ENCODE peak calls at places on chromosomes 6 and 20, in five cellular contexts. One of them, this sample, is unnamed.

GRCh38 chr6:30260036-30260504 is 46.9 kb upstream of the TRIM26 start:
- DNase-seq in HS-27A: no peak
- DNase-seq in GM12865: peak; percentile 34
- DNase-seq in ELR: no peak
- DNase-seq in PC-3: no peak
- DNase-seq in this sample: no peak

GRCh38 chr20:57275813-57276212 is 9.4 kb upstream of the BMP7 start:
- DNase-seq in HS-27A: no peak
- DNase-seq in GM12865: no peak
- DNase-seq in ELR: no peak
- DNase-seq in PC-3: no peak
- DNase-seq in this sample: no peak

GRCh38 chr6:110216140-110216539 is 35.9 kb downstream of the CDC40 start:
- DNase-seq in HS-27A: no peak
- DNase-seq in GM12865: no peak
- DNase-seq in ELR: no peak
- DNase-seq in PC-3: no peak
- DNase-seq in this sample: no peak

GRCh38 chr6:57312004-57312345 is 5.5 kb upstream of the PRIM2 start:
- DNase-seq in HS-27A: no peak
- DNase-seq in GM12865: no peak
- DNase-seq in ELR: no peak
- DNase-seq in PC-3: no peak
- DNase-seq in this sample: no peak

GRCh38 chr20:32893878-32894483 is 35.3 kb downstream of the EFCAB8 start:
- DNase-seq in HS-27A: no peak
- DNase-seq in GM12865: peak; percentile 25
- DNase-seq in ELR: peak; percentile 42
- DNase-seq in PC-3: peak; percentile 6
- DNase-seq in this sample: peak; percentile 9

GRCh38 chr6:4564746-4565145 is 211.5 kb upstream of the CDYL start:
- DNase-seq in HS-27A: no peak
- DNase-seq in GM12865: no peak
- DNase-seq in ELR: no peak
- DNase-seq in PC-3: no peak
- DNase-seq in this sample: no peak

GRCh38 chr6:84910881-84911607 is 146.6 kb upstream of the TBX18 start:
- DNase-seq in HS-27A: no peak
- DNase-seq in GM12865: no peak
- DNase-seq in ELR: no peak
- DNase-seq in PC-3: no peak
- DNase-seq in this sample: no peak

GRCh38 chr6:125114248-125114858 is 39.2 kb upstream of the TPD52L1 start:
- DNase-seq in HS-27A: no peak
- DNase-seq in GM12865: peak; percentile 44
- DNase-seq in ELR: peak; percentile 71
- DNase-seq in PC-3: peak; percentile 74
- DNase-seq in this sample: peak; percentile 38

GRCh38 chr6:12995419-12995818 is 278.9 kb downstream of the PHACTR1 start:
- DNase-seq in HS-27A: no peak
- DNase-seq in GM12865: no peak
- DNase-seq in ELR: no peak
- DNase-seq in PC-3: no peak
- DNase-seq in this sample: no peak

GRCh38 chr6:55983861-55984260 is 108.5 kb upstream of the BMP5 start:
- DNase-seq in HS-27A: no peak
- DNase-seq in GM12865: no peak
- DNase-seq in ELR: no peak
- DNase-seq in PC-3: no peak
- DNase-seq in this sample: no peak

GRCh38 chr6:134826889-134827737 is 122.8 kb downstream of the ALDH8A1 start:
- DNase-seq in HS-27A: peak; percentile 95
- DNase-seq in GM12865: peak; percentile 45
- DNase-seq in ELR: peak; percentile 77
- DNase-seq in PC-3: peak; percentile 68
- DNase-seq in this sample: peak; percentile 99

GRCh38 chr6:3157151-3157933 is at the start of gene TUBB2A:
- DNase-seq in HS-27A: peak; percentile 14
- DNase-seq in GM12865: peak; percentile 90
- DNase-seq in ELR: peak; percentile 88
- DNase-seq in PC-3: peak; percentile 81
- DNase-seq in this sample: peak; percentile 54

GRCh38 chr6:118562959-118563358 is 14.9 kb downstream of the PLN start:
- DNase-seq in HS-27A: no peak
- DNase-seq in GM12865: no peak
- DNase-seq in ELR: peak; percentile 40
- DNase-seq in PC-3: no peak
- DNase-seq in this sample: no peak

GRCh38 chr6:85403331-85404015 is 46.4 kb upstream of the NT5E start:
- DNase-seq in HS-27A: peak; percentile 72
- DNase-seq in GM12865: no peak
- DNase-seq in ELR: peak; percentile 96
- DNase-seq in PC-3: peak; percentile 77
- DNase-seq in this sample: peak; percentile 87

GRCh38 chr6:121515615-121516265 is 80.3 kb downstream of the GJA1 start:
- DNase-seq in HS-27A: no peak
- DNase-seq in GM12865: no peak
- DNase-seq in ELR: peak; percentile 53
- DNase-seq in PC-3: no peak
- DNase-seq in this sample: peak; percentile 58

GRCh38 chr6:116563830-116564229 is 7.5 kb upstream of the RWDD1 start:
- DNase-seq in HS-27A: no peak
- DNase-seq in GM12865: no peak
- DNase-seq in ELR: no peak
- DNase-seq in PC-3: no peak
- DNase-seq in this sample: no peak

GRCh38 chr6:35363293-35363750 is 21.0 kb downstream of the PPARD start:
- DNase-seq in HS-27A: no peak
- DNase-seq in GM12865: no peak
- DNase-seq in ELR: no peak
- DNase-seq in PC-3: no peak
- DNase-seq in this sample: no peak

GRCh38 chr20:46164166-46164565 is 46.1 kb downstream of the CD40 start:
- DNase-seq in HS-27A: no peak
- DNase-seq in GM12865: no peak
- DNase-seq in ELR: no peak
- DNase-seq in PC-3: no peak
- DNase-seq in this sample: no peak

GRCh38 chr6:145814035-145814500 is 527 bp downstream of the FBXO30 start:
- DNase-seq in HS-27A: no peak
- DNase-seq in GM12865: peak; percentile 60
- DNase-seq in ELR: peak; percentile 60
- DNase-seq in PC-3: peak; percentile 17
- DNase-seq in this sample: peak; percentile 43

GRCh38 chr6:13181398-13181797 is 146.9 kb downstream of the TBC1D7 start:
- DNase-seq in HS-27A: no peak
- DNase-seq in GM12865: no peak
- DNase-seq in ELR: no peak
- DNase-seq in PC-3: no peak
- DNase-seq in this sample: no peak

GRCh38 chr6:111727798-111728197 is 122.1 kb upstream of the TRAF3IP2 start:
- DNase-seq in HS-27A: no peak
- DNase-seq in GM12865: no peak
- DNase-seq in ELR: peak; percentile 57
- DNase-seq in PC-3: peak; percentile 27
- DNase-seq in this sample: peak; percentile 11

GRCh38 chr6:39059496-39060310 is 11.1 kb downstream of the GLP1R start:
- DNase-seq in HS-27A: no peak
- DNase-seq in GM12865: no peak
- DNase-seq in ELR: no peak
- DNase-seq in PC-3: no peak
- DNase-seq in this sample: no peak

GRCh38 chr6:3261518-3261820 is 2.7 kb downstream of the PSMG4 start:
- DNase-seq in HS-27A: no peak
- DNase-seq in GM12865: no peak
- DNase-seq in ELR: no peak
- DNase-seq in PC-3: no peak
- DNase-seq in this sample: no peak

GRCh38 chr20:3732327-3733118 is at the start of gene HSPA12B:
- DNase-seq in HS-27A: no peak
- DNase-seq in GM12865: no peak
- DNase-seq in ELR: no peak
- DNase-seq in PC-3: no peak
- DNase-seq in this sample: no peak

GRCh38 chr6:91273729-91274128 is 686.9 kb upstream of the MAP3K7 start:
- DNase-seq in HS-27A: no peak
- DNase-seq in GM12865: no peak
- DNase-seq in ELR: no peak
- DNase-seq in PC-3: no peak
- DNase-seq in this sample: no peak

GRCh38 chr20:50682947-50683530 is 8.3 kb downstream of the RIPOR3 start:
- DNase-seq in HS-27A: no peak
- DNase-seq in GM12865: no peak
- DNase-seq in ELR: no peak
- DNase-seq in PC-3: no peak
- DNase-seq in this sample: no peak

GRCh38 chr6:3309391-3310050 is 50.8 kb downstream of the PSMG4 start:
- DNase-seq in HS-27A: no peak
- DNase-seq in GM12865: no peak
- DNase-seq in ELR: no peak
- DNase-seq in PC-3: no peak
- DNase-seq in this sample: no peak

GRCh38 chr6:156795825-156796224 is 18.6 kb downstream of the ARID1B start:
- DNase-seq in HS-27A: no peak
- DNase-seq in GM12865: no peak
- DNase-seq in ELR: no peak
- DNase-seq in PC-3: no peak
- DNase-seq in this sample: no peak

GRCh38 chr20:47749367-47749766 is 35.9 kb downstream of the SULF2 start:
- DNase-seq in HS-27A: no peak
- DNase-seq in GM12865: no peak
- DNase-seq in ELR: no peak
- DNase-seq in PC-3: no peak
- DNase-seq in this sample: no peak

GRCh38 chr6:109461733-109462526 is 6.4 kb upstream of the MICAL1 start:
- DNase-seq in HS-27A: no peak
- DNase-seq in GM12865: no peak
- DNase-seq in ELR: peak; percentile 29
- DNase-seq in PC-3: peak; percentile 41
- DNase-seq in this sample: no peak

GRCh38 chr6:106182455-106182854 is 96.3 kb downstream of the PRDM1 start:
- DNase-seq in HS-27A: no peak
- DNase-seq in GM12865: peak; percentile 97
- DNase-seq in ELR: no peak
- DNase-seq in PC-3: no peak
- DNase-seq in this sample: no peak

GRCh38 chr6:19896580-19897010 is 59.4 kb downstream of the ID4 start:
- DNase-seq in HS-27A: no peak
- DNase-seq in GM12865: no peak
- DNase-seq in ELR: no peak
- DNase-seq in PC-3: peak; percentile 11
- DNase-seq in this sample: no peak

GRCh38 chr6:157014871-157015270 is 237.7 kb downstream of the ARID1B start:
- DNase-seq in HS-27A: no peak
- DNase-seq in GM12865: no peak
- DNase-seq in ELR: no peak
- DNase-seq in PC-3: no peak
- DNase-seq in this sample: no peak

GRCh38 chr6:170152989-170153388 is 137.9 kb downstream of the DLL1 start:
- DNase-seq in HS-27A: no peak
- DNase-seq in GM12865: no peak
- DNase-seq in ELR: no peak
- DNase-seq in PC-3: peak; percentile 70
- DNase-seq in this sample: peak; percentile 77

This sample was measured in A172.